ENCODE peak calls at places on chromosomes 1 and 21, in four cellular contexts. V is body of pancreas, R is fibroblast of lung, B is upper lobe of right lung. U is an unnamed sample.
A peak's percentile ranks its signal among the peaks of the same experiment; 100 is the strongest.

GRCh38 chr21:45471229-45472052 is 66.5 kb downstream of the COL18A1 start:
- DNase-seq in V (no peak), R (peak; percentile 96), B (no peak), U (peak; percentile 49)

GRCh38 chr1:221271696-221272095 is 392.5 kb downstream of the HLX start:
- DNase-seq in V (no peak), R (no peak), B (no peak), U (no peak)

GRCh38 chr1:116878804-116879477 is 30.8 kb upstream of the PTGFRN start:
- DNase-seq in V (peak; percentile 34), R (peak; percentile 22), B (no peak), U (peak; percentile 25)

GRCh38 chr1:173590557-173590956 is 12.3 kb downstream of the SLC9C2 start:
- DNase-seq in V (no peak), R (no peak), B (no peak), U (no peak)

GRCh38 chr1:35847935-35848565 is 35.0 kb upstream of the AGO1 start:
- DNase-seq in V (no peak), R (no peak), B (no peak), U (no peak)

GRCh38 chr1:10794724-10795304 is 1.6 kb downstream of the CASZ1 start:
- DNase-seq in V (no peak), R (no peak), B (no peak), U (peak; percentile 86)

GRCh38 chr1:208899438-208899837 is 655.3 kb upstream of the PLXNA2 start:
- DNase-seq in V (no peak), R (no peak), B (no peak), U (no peak)

GRCh38 chr1:116711061-116711582 is 43.1 kb upstream of the CD2 start:
- DNase-seq in V (no peak), R (no peak), B (no peak), U (no peak)

GRCh38 chr1:223195281-223195680 is 52.2 kb upstream of the TLR5 start:
- DNase-seq in V (no peak), R (no peak), B (no peak), U (no peak)

GRCh38 chr1:11447903-11448302 is 31.1 kb upstream of the DISP3 start:
- DNase-seq in V (no peak), R (no peak), B (no peak), U (no peak)

GRCh38 chr1:70431874-70432273 is 20.8 kb downstream of the CTH start:
- DNase-seq in V (no peak), R (no peak), B (no peak), U (no peak)

GRCh38 chr1:207873055-207873890 is 37.7 kb downstream of the CD34 start:
- DNase-seq in V (no peak), R (no peak), B (peak; percentile 71), U (peak; percentile 60)

GRCh38 chr1:100511773-100512172 is 26.2 kb upstream of the GPR88 start:
- DNase-seq in V (no peak), R (no peak), B (no peak), U (no peak)

GRCh38 chr1:89827902-89828301 is 7.1 kb downstream of the LRRC8D start:
- DNase-seq in V (no peak), R (no peak), B (no peak), U (no peak)

GRCh38 chr1:188140958-188141357 is 1312.2 kb downstream of the PLA2G4A start:
- DNase-seq in V (no peak), R (no peak), B (no peak), U (no peak)

GRCh38 chr1:150233359-150234308 is 2.3 kb downstream of the ANP32E start:
- DNase-seq in V (no peak), R (peak; percentile 31), B (peak; percentile 72), U (no peak)

GRCh38 chr1:31010081-31010989 is 55.2 kb downstream of the PUM1 start:
- DNase-seq in V (no peak), R (peak; percentile 33), B (no peak), U (no peak)

GRCh38 chr1:19804786-19805390 is 5.2 kb upstream of the TMCO4 start:
- DNase-seq in V (no peak), R (no peak), B (no peak), U (no peak)

GRCh38 chr1:155969377-155969791 is 9.0 kb downstream of the ARHGEF2 start:
- DNase-seq in V (no peak), R (no peak), B (no peak), U (peak; percentile 55)

GRCh38 chr1:6279066-6279465 is 18.2 kb upstream of the GPR153 start:
- DNase-seq in V (no peak), R (no peak), B (no peak), U (no peak)

GRCh38 chr1:6281511-6282402 is 20.9 kb upstream of the GPR153 start:
- DNase-seq in V (no peak), R (no peak), B (no peak), U (no peak)

GRCh38 chr1:6282577-6283270 is 21.8 kb upstream of the GPR153 start:
- DNase-seq in V (no peak), R (no peak), B (no peak), U (no peak)

GRCh38 chr1:6279721-6280383 is 19.0 kb upstream of the GPR153 start:
- DNase-seq in V (no peak), R (no peak), B (no peak), U (no peak)

DNA sequence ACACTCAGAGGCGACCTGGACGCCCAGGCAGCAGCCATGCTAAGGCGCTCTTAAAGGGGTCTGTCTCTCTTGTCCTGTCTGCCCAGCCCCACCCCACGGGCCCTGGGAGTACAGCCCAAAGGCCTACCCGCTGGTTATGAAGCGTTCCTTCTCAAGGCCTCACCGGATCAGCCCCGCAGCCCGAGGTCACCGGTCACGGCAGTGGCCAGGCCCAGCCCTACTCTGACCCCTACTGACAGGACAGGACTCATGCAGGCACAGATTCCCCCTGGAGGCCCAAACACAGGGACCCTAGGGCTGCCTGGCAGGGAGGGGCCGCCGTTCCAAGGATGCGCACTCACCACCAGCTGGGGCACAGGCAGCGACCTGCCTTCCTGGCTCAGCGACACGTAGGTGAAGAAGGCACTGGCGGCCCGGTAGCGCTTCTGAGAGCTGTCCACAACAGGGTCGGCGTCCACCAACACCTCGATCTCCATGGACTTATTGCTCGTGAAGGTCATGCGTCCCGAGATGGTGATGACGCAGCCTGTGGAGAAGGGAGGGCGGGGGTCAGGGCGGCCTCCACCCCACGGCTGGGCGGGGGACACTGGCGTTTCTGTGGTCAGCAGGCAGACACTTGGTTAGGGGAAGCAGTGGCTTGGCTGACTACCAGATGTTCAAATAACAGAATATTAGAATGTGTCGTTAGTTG is 20.0 kb upstream of the GPR153 start:
- DNase-seq in V (no peak), R (peak; percentile 74), B (peak; percentile 85), U (peak; percentile 42)
- TF ChIP-seq CTCF in V (no peak), R (peak; percentile 67), B (peak; percentile 36), U (peak; percentile 28)

DNA sequence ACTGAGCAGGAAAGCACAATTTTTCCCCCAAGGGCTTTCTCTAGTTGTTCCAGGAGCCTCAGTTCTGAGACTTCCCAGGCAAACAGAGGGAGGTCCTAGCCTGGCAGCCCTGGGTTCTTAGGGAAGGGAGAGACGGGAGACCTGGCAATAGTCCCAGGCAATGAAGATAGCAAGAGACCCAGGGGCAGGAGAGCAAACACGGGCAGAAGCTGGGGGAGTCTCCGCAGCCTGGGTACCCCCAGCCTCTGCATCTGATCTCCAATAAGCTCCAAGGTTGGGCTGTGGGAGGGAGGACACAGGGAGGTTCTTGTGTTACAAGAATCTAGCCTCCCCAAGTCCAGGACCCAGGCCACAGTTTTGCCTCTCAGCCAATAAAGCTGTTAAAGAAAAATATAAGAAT is 2.4 kb downstream of the BLACAT1 start:
- DNase-seq in V (no peak), R (no peak), B (no peak), U (no peak)
- H3K27me3 ChIP-seq in V (no peaks in the 10 kb centered on the region), R (peaks cover 56% of the 10 kb centered on the region), B (peaks cover 80% of the 10 kb centered on the region), U (peaks cover 59% of the 10 kb centered on the region)

DNA sequence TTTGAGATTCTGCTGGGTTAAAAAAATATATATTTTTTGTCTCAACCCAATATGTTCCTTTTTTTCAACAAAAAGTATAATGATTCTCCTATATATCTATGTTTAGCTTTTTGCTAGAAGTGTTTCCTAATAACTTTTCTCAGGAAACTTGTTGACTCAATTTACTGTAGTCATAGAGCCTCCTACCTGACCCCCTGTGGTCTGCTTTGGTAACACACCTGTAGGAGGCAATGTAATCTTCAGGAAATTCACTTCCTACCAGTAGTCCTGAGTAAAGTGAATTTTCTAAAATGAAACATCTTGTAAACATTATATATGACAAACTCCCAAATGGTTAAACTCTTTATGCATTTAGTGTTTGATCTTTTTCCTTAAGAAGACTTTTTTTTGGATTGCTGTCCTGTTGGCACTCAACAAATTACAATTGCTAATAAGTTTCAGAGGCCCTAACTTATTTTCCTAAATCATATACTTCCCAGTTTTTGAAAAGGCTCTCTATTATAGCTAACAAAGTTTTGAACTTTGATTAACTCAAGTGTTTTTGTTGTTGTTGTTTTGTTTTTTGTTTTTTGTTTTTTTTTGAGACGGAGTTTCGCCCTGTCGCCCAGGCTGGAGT is 118.3 kb downstream of the OLFML2B start:
- DNase-seq in V (peak; percentile 21), R (peak; percentile 45), B (no peak), U (no peak)
- TF ChIP-seq CTCF in V (no peak), R (peak; percentile 50), B (peak; percentile 53), U (peak; percentile 43)

GRCh38 chr1:234315091-234315541 is 58.1 kb upstream of the COA6 start:
- DNase-seq in V (no peak), R (peak; percentile 35), B (no peak), U (no peak)
- H3K27me3 ChIP-seq in V (no peaks in the 10 kb centered on the region), R (no peaks in the 10 kb centered on the region), B (no peaks in the 10 kb centered on the region), U (no peaks in the 10 kb centered on the region)

GRCh38 chr1:8340456-8340855 is 22.5 kb downstream of the SLC45A1 start:
- DNase-seq in V (no peak), R (no peak), B (no peak), U (no peak)

GRCh38 chr1:8343464-8344001 is 25.6 kb downstream of the SLC45A1 start:
- DNase-seq in V (peak; percentile 71), R (peak; percentile 98), B (peak; percentile 76), U (peak; percentile 87)

GRCh38 chr1:8343044-8343443 is 25.1 kb downstream of the SLC45A1 start:
- DNase-seq in V (no peak), R (no peak), B (no peak), U (no peak)

GRCh38 chr1:8344893-8345507 is 27.1 kb downstream of the SLC45A1 start:
- DNase-seq in V (no peak), R (no peak), B (no peak), U (no peak)

GRCh38 chr1:8342325-8342724 is 24.4 kb downstream of the SLC45A1 start:
- DNase-seq in V (no peak), R (peak; percentile 82), B (no peak), U (peak; percentile 61)
- TF ChIP-seq CTCF in V (no peak), R (peak; percentile 38), B (peak; percentile 17), U (no peak)

U was measured in psoas muscle.